ENCODE peak calls at places on chromosomes 16 and 17, in ten cellular contexts. Q is HS-27A; R is progenitor cell of endocrine pancreas; X is CD4-positive, alpha-beta T cell; Y is T-cell; U is ascending aorta; Z is aorta; A is stimulated activated CD4-positive, alpha-beta T cell treated with anti-CD3 and anti-CD28 coated beads, Interleukin-4, amount 100 ng/mL, for 4 hours; I is H54; M is HFFc6. C is an unnamed sample.
A peak's percentile ranks its signal among the peaks of the same experiment; 100 is the strongest.

GRCh38 chr17:19364699-19365498 is 2.4 kb upstream of the B9D1 start:
- DNase-seq in Q (no peak), R (no peak), X (no peak), Y (no peak), U (no peak), Z (peak; percentile 40), A (no peak), I (no peak), M (no peak), C (peak; percentile 52)

GRCh38 chr17:75901727-75902126 is 3.0 kb downstream of the MRPL38 start:
- DNase-seq in Q (no peak), R (no peak), X (no peak), Y (no peak), U (no peak), Z (peak; percentile 41), A (no peak), I (no peak), M (no peak), C (no peak)

GRCh38 chr16:54080524-54081008 is 206.0 kb downstream of the IRX3 start:
- DNase-seq in Q (peak; percentile 15), R (no peak), X (no peak), Y (no peak), U (no peak), Z (no peak), A (no peak), I (no peak), M (peak; percentile 93), C (no peak)

GRCh38 chr16:28166394-28167208 is 45.2 kb downstream of the XPO6 start:
- DNase-seq in Q (no peak), R (no peak), X (no peak), Y (no peak), U (no peak), Z (no peak), A (no peak), I (peak; percentile 42), M (peak; percentile 31), C (no peak)

GRCh38 chr16:27972500-27972899 is 91.0 kb downstream of the GSG1L start:
- DNase-seq in Q (peak; percentile 9), R (no peak), X (peak; percentile 31), Y (peak; percentile 11), U (no peak), Z (no peak), A (peak; percentile 5), I (peak; percentile 37), M (peak; percentile 1), C (peak; percentile 81)

GRCh38 chr17:36485027-36485426 is 1.5 kb upstream of the ZNHIT3 start:
- DNase-seq in Q (no peak), R (no peak), X (no peak), Y (no peak), U (no peak), Z (no peak), A (no peak), I (no peak), M (no peak), C (no peak)

GRCh38 chr17:41773190-41773588 is 13.3 kb downstream of the JUP start:
- DNase-seq in Q (no peak), R (no peak), X (no peak), Y (no peak), U (peak; percentile 21), Z (peak; percentile 79), A (no peak), I (peak; percentile 94), M (peak; percentile 81), C (peak; percentile 81)

GRCh38 chr17:78466786-78467715 is 88.6 kb downstream of the PGS1 start:
- DNase-seq in Q (no peak), R (no peak), X (no peak), Y (no peak), U (no peak), Z (no peak), A (no peak), I (no peak), M (no peak), C (no peak)

GRCh38 chr17:79589669-79590270 is 21.1 kb downstream of the RBFOX3 start:
- DNase-seq in Q (no peak), R (no peak), X (no peak), Y (no peak), U (no peak), Z (no peak), A (no peak), I (no peak), M (no peak), C (no peak)

GRCh38 chr17:48596000-48596734 is 2.6 kb upstream of the HOXB5 start:
- DNase-seq in Q (no peak), R (no peak), X (no peak), Y (no peak), U (no peak), Z (no peak), A (no peak), I (no peak), M (no peak), C (peak; percentile 78)

GRCh38 chr17:64188088-64188487 is 58.1 kb upstream of the ERN1 start:
- DNase-seq in Q (no peak), R (no peak), X (no peak), Y (no peak), U (no peak), Z (no peak), A (no peak), I (no peak), M (no peak), C (no peak)

GRCh38 chr17:63914471-63914870 is 3.4 kb upstream of the CSHL1 start:
- DNase-seq in Q (no peak), R (no peak), X (no peak), Y (no peak), U (no peak), Z (peak; percentile 29), A (no peak), I (no peak), M (no peak), C (no peak)

GRCh38 chr16:86734559-86735480 is 156.5 kb downstream of the FOXL1 start:
- DNase-seq in Q (no peak), R (no peak), X (no peak), Y (no peak), U (no peak), Z (no peak), A (no peak), I (no peak), M (peak; percentile 13), C (peak; percentile 78)

GRCh38 chr17:5485270-5486205 is at the start of gene DERL2:
- DNase-seq in Q (no peak), R (no peak), X (no peak), Y (no peak), U (no peak), Z (no peak), A (peak; percentile 9), I (peak; percentile 71), M (peak; percentile 16), C (no peak)

GRCh38 chr16:4847774-4848587 is 700 bp downstream of the UBN1 start:
- DNase-seq in Q (no peak), R (peak; percentile 20), X (peak; percentile 20), Y (peak; percentile 33), U (no peak), Z (peak; percentile 66), A (peak; percentile 31), I (peak; percentile 28), M (peak; percentile 61), C (peak; percentile 61)

GRCh38 chr16:74305978-74306784 is 9.6 kb downstream of the PSMD7 start:
- DNase-seq in Q (no peak), R (no peak), X (no peak), Y (no peak), U (no peak), Z (no peak), A (no peak), I (no peak), M (no peak), C (no peak)

GRCh38 chr16:88569614-88569984 is 604 bp upstream of the ZC3H18 start:
- DNase-seq in Q (no peak), R (no peak), X (no peak), Y (no peak), U (no peak), Z (peak; percentile 60), A (no peak), I (no peak), M (peak; percentile 4), C (peak; percentile 59)

GRCh38 chr17:45332989-45333701 is 16.3 kb upstream of the MAP3K14 start:
- DNase-seq in Q (no peak), R (no peak), X (no peak), Y (no peak), U (no peak), Z (no peak), A (no peak), I (no peak), M (no peak), C (peak; percentile 51)

GRCh38 chr17:73980517-73980916 is 223.0 kb upstream of the RPL38 start:
- DNase-seq in Q (no peak), R (no peak), X (no peak), Y (no peak), U (no peak), Z (no peak), A (no peak), I (no peak), M (no peak), C (no peak)

GRCh38 chr17:64048805-64049204 is 28.4 kb upstream of the ICAM2 start:
- DNase-seq in Q (no peak), R (no peak), X (no peak), Y (no peak), U (no peak), Z (no peak), A (no peak), I (no peak), M (no peak), C (no peak)

GRCh38 chr16:81526935-81527334 is 82.3 kb downstream of the CMIP start:
- DNase-seq in Q (peak; percentile 86), R (no peak), X (no peak), Y (no peak), U (no peak), Z (peak; percentile 55), A (no peak), I (no peak), M (no peak), C (no peak)

GRCh38 chr17:38451030-38451839 is 23.0 kb downstream of the ARHGAP23 start:
- DNase-seq in Q (peak; percentile 71), R (no peak), X (no peak), Y (no peak), U (no peak), Z (peak; percentile 70), A (no peak), I (peak; percentile 89), M (peak; percentile 68), C (peak; percentile 97)

GRCh38 chr17:58755577-58756245 is at the start of gene PPM1E:
- DNase-seq in Q (no peak), R (peak; percentile 68), X (peak; percentile 16), Y (peak; percentile 42), U (no peak), Z (peak; percentile 50), A (peak; percentile 45), I (peak; percentile 60), M (no peak), C (peak; percentile 97)

GRCh38 chr16:86510465-86511261 is at the start of gene FOXF1:
- DNase-seq in Q (no peak), R (no peak), X (no peak), Y (no peak), U (no peak), Z (no peak), A (no peak), I (no peak), M (peak; percentile 57), C (peak; percentile 85)

GRCh38 chr17:43917348-43918025 is 10.2 kb upstream of the MPP2 start:
- DNase-seq in Q (no peak), R (no peak), X (peak; percentile 49), Y (peak; percentile 49), U (no peak), Z (peak; percentile 72), A (peak; percentile 52), I (no peak), M (no peak), C (peak; percentile 92)

GRCh38 chr17:1422907-1423306 is 22.9 kb upstream of the YWHAE start:
- DNase-seq in Q (peak; percentile 62), R (no peak), X (no peak), Y (no peak), U (no peak), Z (no peak), A (no peak), I (peak; percentile 79), M (peak; percentile 92), C (no peak)

GRCh38 chr16:86634290-86634689 is 55.9 kb downstream of the FOXL1 start:
- DNase-seq in Q (no peak), R (no peak), X (no peak), Y (no peak), U (no peak), Z (no peak), A (no peak), I (no peak), M (peak; percentile 15), C (no peak)

GRCh38 chr16:9192746-9193145 is 101.3 kb downstream of the HAPSTR1 start:
- DNase-seq in Q (no peak), R (no peak), X (no peak), Y (no peak), U (no peak), Z (no peak), A (no peak), I (peak; percentile 19), M (no peak), C (no peak)

C was measured in endodermal cell.